ENCODE peak calls at places on chromosomes 16 and 17, in eight cellular contexts. One of them, this sample, is unnamed.
A peak's percentile ranks its signal among the peaks of the same experiment; 100 is the strongest.

GRCh38 chr17:30380106-30380420 is 1.3 kb downstream of the CPD start:
- DNase-seq in body of pancreas: no peak
- DNase-seq in CD8-positive, alpha-beta T cell: no peak
- DNase-seq in neural progenitor cell: peak; percentile 25
- DNase-seq in IMR-90: peak; percentile 43
- DNase-seq in heart left ventricle: no peak
- DNase-seq in Caco-2: no peak
- DNase-seq in testis: no peak
- DNase-seq in this sample: peak; percentile 48

GRCh38 chr17:75959046-75959838 is 18.4 kb upstream of the FBF1 start:
- DNase-seq in body of pancreas: no peak
- DNase-seq in CD8-positive, alpha-beta T cell: no peak
- DNase-seq in neural progenitor cell: peak; percentile 26
- DNase-seq in IMR-90: no peak
- DNase-seq in heart left ventricle: no peak
- DNase-seq in Caco-2: peak; percentile 66
- DNase-seq in testis: no peak
- DNase-seq in this sample: no peak

GRCh38 chr17:61547113-61547512 is 43.9 kb downstream of the NACA2 start:
- DNase-seq in body of pancreas: no peak
- DNase-seq in CD8-positive, alpha-beta T cell: no peak
- DNase-seq in neural progenitor cell: no peak
- DNase-seq in IMR-90: no peak
- DNase-seq in heart left ventricle: no peak
- DNase-seq in Caco-2: no peak
- DNase-seq in testis: no peak
- DNase-seq in this sample: no peak

GRCh38 chr17:9115446-9116265 is 94.3 kb downstream of the NTN1 start:
- DNase-seq in body of pancreas: peak; percentile 22
- DNase-seq in CD8-positive, alpha-beta T cell: no peak
- DNase-seq in neural progenitor cell: peak; percentile 81
- DNase-seq in IMR-90: peak; percentile 6
- DNase-seq in heart left ventricle: peak; percentile 85
- DNase-seq in Caco-2: no peak
- DNase-seq in testis: peak; percentile 22
- DNase-seq in this sample: no peak

GRCh38 chr16:76577003-76577402 is 299.8 kb downstream of the CNTNAP4 start:
- DNase-seq in body of pancreas: no peak
- DNase-seq in CD8-positive, alpha-beta T cell: no peak
- DNase-seq in neural progenitor cell: no peak
- DNase-seq in IMR-90: no peak
- DNase-seq in heart left ventricle: no peak
- DNase-seq in Caco-2: no peak
- DNase-seq in testis: no peak
- DNase-seq in this sample: peak; percentile 94

GRCh38 chr17:56982312-56982711 is 4.4 kb downstream of the SCPEP1 start:
- DNase-seq in body of pancreas: no peak
- DNase-seq in CD8-positive, alpha-beta T cell: no peak
- DNase-seq in neural progenitor cell: no peak
- DNase-seq in IMR-90: no peak
- DNase-seq in heart left ventricle: no peak
- DNase-seq in Caco-2: no peak
- DNase-seq in testis: no peak
- DNase-seq in this sample: no peak

GRCh38 chr16:22081050-22081449 is 11.3 kb upstream of the VWA3A start:
- DNase-seq in body of pancreas: no peak
- DNase-seq in CD8-positive, alpha-beta T cell: no peak
- DNase-seq in neural progenitor cell: no peak
- DNase-seq in IMR-90: no peak
- DNase-seq in heart left ventricle: no peak
- DNase-seq in Caco-2: no peak
- DNase-seq in testis: no peak
- DNase-seq in this sample: no peak

GRCh38 chr17:63681530-63681929 is 18.4 kb downstream of the LIMD2 start:
- DNase-seq in body of pancreas: no peak
- DNase-seq in CD8-positive, alpha-beta T cell: no peak
- DNase-seq in neural progenitor cell: no peak
- DNase-seq in IMR-90: no peak
- DNase-seq in heart left ventricle: no peak
- DNase-seq in Caco-2: no peak
- DNase-seq in testis: no peak
- DNase-seq in this sample: no peak

GRCh38 chr17:74862108-74862901 is 2.6 kb upstream of the GRIN2C start:
- DNase-seq in body of pancreas: peak; percentile 69
- DNase-seq in CD8-positive, alpha-beta T cell: peak; percentile 52
- DNase-seq in neural progenitor cell: peak; percentile 93
- DNase-seq in IMR-90: peak; percentile 9
- DNase-seq in heart left ventricle: peak; percentile 85
- DNase-seq in Caco-2: peak; percentile 71
- DNase-seq in testis: peak; percentile 53
- DNase-seq in this sample: peak; percentile 51

GRCh38 chr17:48294989-48295892 is 134.8 kb downstream of the SKAP1 start:
- DNase-seq in body of pancreas: no peak
- DNase-seq in CD8-positive, alpha-beta T cell: no peak
- DNase-seq in neural progenitor cell: no peak
- DNase-seq in IMR-90: no peak
- DNase-seq in heart left ventricle: no peak
- DNase-seq in Caco-2: no peak
- DNase-seq in testis: no peak
- DNase-seq in this sample: peak; percentile 73

GRCh38 chr16:67647111-67647651 is 2.2 kb downstream of the CARMIL2 start:
- DNase-seq in body of pancreas: no peak
- DNase-seq in CD8-positive, alpha-beta T cell: no peak
- DNase-seq in neural progenitor cell: no peak
- DNase-seq in IMR-90: no peak
- DNase-seq in heart left ventricle: no peak
- DNase-seq in Caco-2: no peak
- DNase-seq in testis: no peak
- DNase-seq in this sample: no peak

GRCh38 chr17:50355336-50355700 is 9.4 kb downstream of the XYLT2 start:
- DNase-seq in body of pancreas: no peak
- DNase-seq in CD8-positive, alpha-beta T cell: no peak
- DNase-seq in neural progenitor cell: no peak
- DNase-seq in IMR-90: no peak
- DNase-seq in heart left ventricle: no peak
- DNase-seq in Caco-2: peak; percentile 44
- DNase-seq in testis: no peak
- DNase-seq in this sample: no peak

GRCh38 chr16:24255446-24256352 is at the start of gene CACNG3:
- DNase-seq in body of pancreas: peak; percentile 20
- DNase-seq in CD8-positive, alpha-beta T cell: no peak
- DNase-seq in neural progenitor cell: peak; percentile 99
- DNase-seq in IMR-90: peak; percentile 33
- DNase-seq in heart left ventricle: no peak
- DNase-seq in Caco-2: peak; percentile 45
- DNase-seq in testis: peak; percentile 88
- DNase-seq in this sample: peak; percentile 62

GRCh38 chr17:81002409-81003361 is 11.0 kb downstream of the CHMP6 start:
- DNase-seq in body of pancreas: peak; percentile 72
- DNase-seq in CD8-positive, alpha-beta T cell: no peak
- DNase-seq in neural progenitor cell: no peak
- DNase-seq in IMR-90: peak; percentile 63
- DNase-seq in heart left ventricle: no peak
- DNase-seq in Caco-2: no peak
- DNase-seq in testis: no peak
- DNase-seq in this sample: no peak

GRCh38 chr16:2751577-2752034 is 832 bp upstream of the SRRM2 start:
- DNase-seq in body of pancreas: no peak
- DNase-seq in CD8-positive, alpha-beta T cell: no peak
- DNase-seq in neural progenitor cell: no peak
- DNase-seq in IMR-90: no peak
- DNase-seq in heart left ventricle: peak; percentile 61
- DNase-seq in Caco-2: peak; percentile 88
- DNase-seq in testis: peak; percentile 51
- DNase-seq in this sample: peak; percentile 93

GRCh38 chr16:68083239-68083781 is 1.9 kb upstream of the NFATC3 start:
- DNase-seq in body of pancreas: no peak
- DNase-seq in CD8-positive, alpha-beta T cell: no peak
- DNase-seq in neural progenitor cell: no peak
- DNase-seq in IMR-90: no peak
- DNase-seq in heart left ventricle: no peak
- DNase-seq in Caco-2: no peak
- DNase-seq in testis: no peak
- DNase-seq in this sample: no peak

GRCh38 chr16:48892884-48893283 is 282.9 kb upstream of the N4BP1 start:
- DNase-seq in body of pancreas: no peak
- DNase-seq in CD8-positive, alpha-beta T cell: no peak
- DNase-seq in neural progenitor cell: no peak
- DNase-seq in IMR-90: no peak
- DNase-seq in heart left ventricle: no peak
- DNase-seq in Caco-2: no peak
- DNase-seq in testis: peak; percentile 78
- DNase-seq in this sample: no peak

GRCh38 chr17:69723741-69724140 is 309.2 kb downstream of the MAP2K6 start:
- DNase-seq in body of pancreas: no peak
- DNase-seq in CD8-positive, alpha-beta T cell: no peak
- DNase-seq in neural progenitor cell: peak; percentile 7
- DNase-seq in IMR-90: no peak
- DNase-seq in heart left ventricle: no peak
- DNase-seq in Caco-2: no peak
- DNase-seq in testis: no peak
- DNase-seq in this sample: no peak
- TF ChIP-seq CTCF in body of pancreas: no peak
- TF ChIP-seq CTCF in CD8-positive, alpha-beta T cell: no peak
- TF ChIP-seq CTCF in neural progenitor cell: peak; percentile 34
- TF ChIP-seq CTCF in IMR-90: peak; percentile 17
- TF ChIP-seq CTCF in heart left ventricle: no peak
- TF ChIP-seq CTCF in Caco-2: no peak
- TF ChIP-seq CTCF in testis: no peak
- TF ChIP-seq CTCF in this sample: no peak

GRCh38 chr17:54902017-54902416 is 1.4 kb downstream of the TOM1L1 start:
- DNase-seq in body of pancreas: no peak
- DNase-seq in CD8-positive, alpha-beta T cell: no peak
- DNase-seq in neural progenitor cell: no peak
- DNase-seq in IMR-90: no peak
- DNase-seq in heart left ventricle: no peak
- DNase-seq in Caco-2: no peak
- DNase-seq in testis: no peak
- DNase-seq in this sample: no peak
- H3K4me3 ChIP-seq in body of pancreas: no peak overlapping the region
- H3K4me3 ChIP-seq in CD8-positive, alpha-beta T cell: no peak overlapping the region
- H3K4me3 ChIP-seq in neural progenitor cell: peak overlapping the region; percentile 68
- H3K4me3 ChIP-seq in IMR-90: no peak overlapping the region
- H3K4me3 ChIP-seq in heart left ventricle: no peak overlapping the region
- H3K4me3 ChIP-seq in Caco-2: no peak overlapping the region
- H3K4me3 ChIP-seq in testis: no peak overlapping the region
- H3K4me3 ChIP-seq in this sample: no peak overlapping the region

DNA sequence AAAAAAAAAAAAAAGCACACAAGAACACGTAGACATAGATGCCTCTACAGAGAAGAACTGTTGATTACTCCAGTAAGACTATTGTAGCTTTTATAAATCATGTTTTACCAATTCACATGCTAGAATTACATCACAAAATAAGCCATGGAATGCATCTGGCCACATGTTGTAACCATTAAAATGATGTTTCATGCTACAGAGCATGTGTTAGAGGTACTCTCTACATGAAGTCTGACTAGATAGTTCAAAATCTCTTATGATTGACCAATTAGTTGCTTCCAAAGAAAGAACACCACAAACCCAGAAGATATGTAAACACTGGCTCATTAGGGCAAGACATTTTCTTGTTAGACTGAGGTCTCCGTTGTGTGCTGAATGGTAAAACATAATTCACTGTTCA is 411.5 kb upstream of the SOX9 start:
- DNase-seq in body of pancreas: no peak
- DNase-seq in CD8-positive, alpha-beta T cell: no peak
- DNase-seq in neural progenitor cell: no peak
- DNase-seq in IMR-90: peak; percentile 22
- DNase-seq in heart left ventricle: no peak
- DNase-seq in Caco-2: no peak
- DNase-seq in testis: no peak
- DNase-seq in this sample: no peak
- TF ChIP-seq CTCF in body of pancreas: no peak
- TF ChIP-seq CTCF in CD8-positive, alpha-beta T cell: no peak
- TF ChIP-seq CTCF in neural progenitor cell: no peak
- TF ChIP-seq CTCF in IMR-90: no peak
- TF ChIP-seq CTCF in heart left ventricle: no peak
- TF ChIP-seq CTCF in Caco-2: no peak
- TF ChIP-seq CTCF in testis: no peak
- TF ChIP-seq CTCF in this sample: no peak

GRCh38 chr16:83842291-83842690 is 34.5 kb downstream of the HSBP1 start:
- DNase-seq in body of pancreas: no peak
- DNase-seq in CD8-positive, alpha-beta T cell: no peak
- DNase-seq in neural progenitor cell: no peak
- DNase-seq in IMR-90: no peak
- DNase-seq in heart left ventricle: no peak
- DNase-seq in Caco-2: no peak
- DNase-seq in testis: no peak
- DNase-seq in this sample: no peak
- H3K4me3 ChIP-seq in body of pancreas: no peak overlapping the region
- H3K4me3 ChIP-seq in CD8-positive, alpha-beta T cell: no peak overlapping the region
- H3K4me3 ChIP-seq in neural progenitor cell: no peak overlapping the region
- H3K4me3 ChIP-seq in IMR-90: no peak overlapping the region
- H3K4me3 ChIP-seq in heart left ventricle: no peak overlapping the region
- H3K4me3 ChIP-seq in Caco-2: no peak overlapping the region
- H3K4me3 ChIP-seq in testis: no peak overlapping the region
- H3K4me3 ChIP-seq in this sample: no peak overlapping the region

GRCh38 chr16:84907575-84907974 is 87.8 kb downstream of the CRISPLD2 start:
- DNase-seq in body of pancreas: peak; percentile 28
- DNase-seq in CD8-positive, alpha-beta T cell: no peak
- DNase-seq in neural progenitor cell: no peak
- DNase-seq in IMR-90: peak; percentile 76
- DNase-seq in heart left ventricle: peak; percentile 69
- DNase-seq in Caco-2: no peak
- DNase-seq in testis: peak; percentile 54
- DNase-seq in this sample: no peak
- TF ChIP-seq CTCF in body of pancreas: no peak
- TF ChIP-seq CTCF in CD8-positive, alpha-beta T cell: no peak
- TF ChIP-seq CTCF in neural progenitor cell: no peak
- TF ChIP-seq CTCF in IMR-90: no peak
- TF ChIP-seq CTCF in heart left ventricle: no peak
- TF ChIP-seq CTCF in Caco-2: no peak
- TF ChIP-seq CTCF in testis: no peak
- TF ChIP-seq CTCF in this sample: no peak

DNA sequence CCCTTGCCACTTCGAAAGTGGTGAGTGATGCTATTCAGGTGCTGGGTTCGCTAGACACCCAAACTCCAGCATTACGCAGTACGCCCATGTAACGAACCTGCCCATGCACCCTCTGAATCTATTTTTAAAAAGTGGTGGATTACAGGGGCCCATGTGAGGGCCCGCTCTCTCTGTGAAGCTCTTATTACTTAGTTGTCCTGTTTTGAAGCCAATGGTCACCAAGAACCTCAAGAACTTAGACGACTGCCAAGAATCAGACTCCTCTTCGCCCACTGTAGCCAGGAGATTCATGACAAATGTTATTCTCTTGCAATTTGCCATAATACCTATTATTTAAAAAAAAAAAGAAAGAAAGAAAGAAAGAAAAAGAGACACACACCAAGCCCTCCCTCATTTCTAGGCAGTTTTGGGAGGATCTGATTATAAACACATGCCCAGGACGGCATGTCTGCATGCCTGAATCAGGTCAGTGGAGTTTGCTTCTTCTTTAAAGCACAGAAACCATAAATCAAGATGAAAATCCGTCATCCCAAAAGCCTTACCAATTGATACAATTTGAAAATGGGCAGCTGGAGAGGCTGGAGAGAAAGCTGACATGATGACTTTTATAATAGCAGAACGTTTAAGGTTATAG is 108.6 kb downstream of the IRX3 start:
- DNase-seq in body of pancreas: no peak
- DNase-seq in CD8-positive, alpha-beta T cell: no peak
- DNase-seq in neural progenitor cell: no peak
- DNase-seq in IMR-90: no peak
- DNase-seq in heart left ventricle: no peak
- DNase-seq in Caco-2: no peak
- DNase-seq in testis: no peak
- DNase-seq in this sample: no peak
- H3K4me3 ChIP-seq in body of pancreas: no peak overlapping the region
- H3K4me3 ChIP-seq in CD8-positive, alpha-beta T cell: no peak overlapping the region
- H3K4me3 ChIP-seq in neural progenitor cell: no peak overlapping the region
- H3K4me3 ChIP-seq in IMR-90: no peak overlapping the region
- H3K4me3 ChIP-seq in heart left ventricle: no peak overlapping the region
- H3K4me3 ChIP-seq in Caco-2: no peak overlapping the region
- H3K4me3 ChIP-seq in testis: no peak overlapping the region
- H3K4me3 ChIP-seq in this sample: no peak overlapping the region

This sample was measured in GM12865.